ENCODE peak calls at places on chromosome 17, in ten cellular contexts. S is left cardiac atrium; R is NCI-H2081; I is T-helper 22 cell; J is amniotic stem cell; B is aorta; O is neural crest cell; A is IMR-90; Z is heart right ventricle; H is stimulated activated CD4-positive, alpha-beta T cell treated with anti-CD3 and anti-CD28 coated beads, Interleukin-12 subunit alpha, Interleukin-12 subunit beta, amount 100 ng/mL, for 4 hours. T is an unnamed sample.

GRCh38 chr17:78376161-78376560 is 2.3 kb upstream of the PGS1 start:
- DNase-seq in H (no peak), O (no peak), A (no peak), B (no peak), J (no peak), I (no peak), S (no peak), Z (no peak), R (no peak), T (no peak)

GRCh38 chr17:72529386-72529785 is 408.6 kb downstream of the SOX9 start:
- DNase-seq in O (no peak), B (no peak), I (no peak), J (no peak), S (no peak), Z (no peak), A (no peak), H (no peak), R (peak; percentile 45), T (no peak)

GRCh38 chr17:79838541-79839274 is 532 bp downstream of the CBX4 start:
- DNase-seq in S (peak; percentile 60), A (peak; percentile 52), Z (peak; percentile 54), B (peak; percentile 61), H (peak; percentile 43), R (no peak), I (peak; percentile 36), J (no peak), O (peak; percentile 62), T (peak; percentile 85)

GRCh38 chr17:57257911-57258885 is 1.9 kb downstream of the MSI2 start:
- DNase-seq in J (no peak), H (no peak), S (no peak), I (no peak), A (no peak), O (no peak), B (no peak), R (no peak), Z (no peak), T (no peak)

GRCh38 chr17:49210158-49211029 is at the start of the genes ABI3 and GNGT2:
- DNase-seq in R (no peak), A (peak; percentile 55), S (peak; percentile 79), Z (peak; percentile 41), H (peak; percentile 55), O (no peak), B (peak; percentile 61), J (no peak), I (peak; percentile 23), T (peak; percentile 83)

GRCh38 chr17:81339502-81340296 is 44.6 kb upstream of the SLC38A10 start:
- DNase-seq in H (no peak), A (no peak), I (no peak), B (no peak), S (no peak), R (no peak), O (no peak), J (no peak), Z (no peak), T (no peak)

GRCh38 chr17:42667088-42667951 is 8.2 kb downstream of the TUBG2 start:
- DNase-seq in J (peak; percentile 86), B (peak; percentile 71), I (no peak), R (no peak), A (peak; percentile 73), O (no peak), Z (no peak), H (no peak), S (peak; percentile 47), T (no peak)

GRCh38 chr17:40612510-40613244 is 34.9 kb downstream of the SMARCE1 start:
- DNase-seq in O (no peak), S (no peak), Z (no peak), H (peak; percentile 48), R (no peak), A (no peak), B (no peak), J (no peak), I (peak; percentile 85), T (no peak)

GRCh38 chr17:83203472-83204221 is 124.2 kb downstream of the METRNL start:
- DNase-seq in J (no peak), B (peak; percentile 59), Z (peak; percentile 15), O (no peak), H (no peak), S (peak; percentile 34), I (no peak), A (no peak), R (no peak), T (no peak)

GRCh38 chr17:37820313-37821024 is 75.6 kb upstream of the HNF1B start:
- DNase-seq in R (no peak), I (no peak), Z (no peak), H (no peak), A (no peak), S (no peak), B (no peak), O (no peak), J (no peak), T (no peak)

GRCh38 chr17:69551212-69552010 is 136.9 kb downstream of the MAP2K6 start:
- DNase-seq in A (peak; percentile 47), Z (no peak), I (no peak), R (no peak), O (no peak), B (no peak), H (no peak), J (no peak), S (no peak), T (no peak)

GRCh38 chr17:395179-395578 is 42.6 kb upstream of the RPH3AL start:
- DNase-seq in S (no peak), H (no peak), O (no peak), I (no peak), J (no peak), B (no peak), R (no peak), Z (no peak), A (no peak), T (no peak)

GRCh38 chr17:81069084-81069645 is 34.2 kb downstream of the BAIAP2 start:
- DNase-seq in A (no peak), R (no peak), J (no peak), S (no peak), H (no peak), O (no peak), B (no peak), I (no peak), Z (no peak), T (no peak)

GRCh38 chr17:30290696-30291570 is 811 bp downstream of the BLMH start:
- DNase-seq in B (peak; percentile 50), O (peak; percentile 41), I (no peak), R (peak; percentile 21), S (peak; percentile 57), Z (peak; percentile 28), J (no peak), H (peak; percentile 28), A (peak; percentile 21), T (peak; percentile 28)

GRCh38 chr17:72412650-72413076 is 291.8 kb downstream of the SOX9 start:
- DNase-seq in R (no peak), O (no peak), Z (no peak), S (no peak), H (no peak), A (no peak), B (no peak), J (no peak), I (no peak), T (no peak)

GRCh38 chr17:34990921-34991365 is 10.6 kb downstream of the LIG3 start:
- DNase-seq in Z (no peak), I (no peak), A (peak; percentile 60), B (no peak), R (no peak), H (no peak), J (no peak), O (no peak), S (no peak), T (no peak)

GRCh38 chr17:32546031-32546444 is 59.2 kb downstream of the CDK5R1 start:
- DNase-seq in Z (no peak), H (no peak), R (peak; percentile 7), J (no peak), A (no peak), I (no peak), B (no peak), S (no peak), O (no peak), T (no peak)

GRCh38 chr17:77425791-77426641 is 285.2 kb downstream of the SEC14L1 start:
- DNase-seq in H (no peak), O (no peak), Z (no peak), B (no peak), S (no peak), I (peak; percentile 43), J (no peak), A (peak; percentile 87), R (no peak), T (peak; percentile 47)

GRCh38 chr17:57569021-57569420 is 176.1 kb downstream of the CCDC182 start:
- DNase-seq in O (no peak), J (no peak), Z (no peak), H (no peak), A (no peak), B (no peak), R (no peak), I (no peak), S (no peak), T (no peak)

GRCh38 chr17:13016881-13017622 is 775 bp downstream of the ELAC2 start:
- DNase-seq in O (no peak), H (no peak), Z (no peak), J (no peak), S (no peak), R (no peak), I (no peak), B (no peak), A (peak; percentile 10), T (no peak)

GRCh38 chr17:73255671-73256181 is 6.0 kb downstream of the CPSF4L start:
- DNase-seq in H (peak; percentile 54), I (peak; percentile 5), J (no peak), S (peak; percentile 43), B (no peak), R (peak; percentile 49), A (peak; percentile 24), Z (peak; percentile 64), O (peak; percentile 78), T (peak; percentile 68)

GRCh38 chr17:60959011-60959410 is 281.4 kb downstream of the BCAS3 start:
- DNase-seq in O (no peak), I (no peak), B (no peak), Z (no peak), S (no peak), J (no peak), R (no peak), A (peak; percentile 43), H (no peak), T (no peak)

GRCh38 chr17:50560931-50561750 is 626 bp downstream of the CACNA1G start:
- DNase-seq in A (no peak), B (no peak), I (no peak), J (no peak), R (no peak), O (no peak), H (no peak), Z (no peak), S (no peak), T (peak; percentile 70)

GRCh38 chr17:50397919-50398285 is 579 bp upstream of the LRRC59 start:
- DNase-seq in A (no peak), J (no peak), R (no peak), H (no peak), O (no peak), Z (no peak), B (no peak), I (no peak), S (no peak), T (no peak)

GRCh38 chr17:77736207-77736600 is 222.3 kb upstream of the TNRC6C start:
- DNase-seq in Z (no peak), A (no peak), R (peak; percentile 58), H (no peak), B (no peak), S (no peak), O (no peak), J (no peak), I (no peak), T (no peak)

GRCh38 chr17:16495980-16496819 is 4.2 kb upstream of the LRRC75A start:
- DNase-seq in I (no peak), Z (no peak), J (no peak), S (no peak), R (no peak), A (no peak), B (peak; percentile 20), H (no peak), O (no peak), T (no peak)

GRCh38 chr17:50953831-50954601 is 87.9 kb upstream of the TOB1 start:
- DNase-seq in Z (peak; percentile 51), I (no peak), A (peak; percentile 82), O (no peak), R (peak; percentile 76), S (no peak), J (no peak), B (peak; percentile 71), H (no peak), T (no peak)

GRCh38 chr17:49741009-49741691 is 22.8 kb downstream of the FAM117A start:
- DNase-seq in B (no peak), I (no peak), O (no peak), A (peak; percentile 33), J (no peak), H (no peak), Z (no peak), R (no peak), S (no peak), T (no peak)